ENCODE peak calls at places on chromosome 19, in five cellular contexts. One of them, this sample, is unnamed.

GRCh38 chr19:24060687-24061356 is 26.2 kb upstream of the ZNF254 start:
- DNase-seq in cardiac muscle cell: no peak
- DNase-seq in tibial artery: no peak
- DNase-seq in Caco-2: no peak
- DNase-seq in ovary: no peak
- DNase-seq in this sample: no peak

GRCh38 chr19:21430674-21431073 is 33.7 kb downstream of the ZNF493 start:
- DNase-seq in tibial artery: no peak
- DNase-seq in cardiac muscle cell: no peak
- DNase-seq in Caco-2: no peak
- DNase-seq in ovary: no peak
- DNase-seq in this sample: no peak

GRCh38 chr19:49818691-49819331 is 722 bp downstream of the MED25 start:
- DNase-seq in tibial artery: no peak
- DNase-seq in cardiac muscle cell: no peak
- DNase-seq in ovary: peak
- DNase-seq in Caco-2: no peak
- DNase-seq in this sample: no peak

GRCh38 chr19:51142119-51142518 is at the start of gene SIGLEC7:
- DNase-seq in ovary: no peak
- DNase-seq in Caco-2: no peak
- DNase-seq in cardiac muscle cell: no peak
- DNase-seq in tibial artery: no peak
- DNase-seq in this sample: no peak

GRCh38 chr19:38514812-38515633 is 81.5 kb downstream of the RYR1 start:
- DNase-seq in tibial artery: peak
- DNase-seq in ovary: peak
- DNase-seq in Caco-2: peak
- DNase-seq in cardiac muscle cell: peak
- DNase-seq in this sample: no peak

GRCh38 chr19:40165362-40165937 is 25.8 kb upstream of the MAP3K10 start:
- DNase-seq in ovary: no peak
- DNase-seq in tibial artery: no peak
- DNase-seq in Caco-2: peak
- DNase-seq in cardiac muscle cell: peak
- DNase-seq in this sample: no peak

GRCh38 chr19:50050406-50051223 is 24.8 kb downstream of the ZNF473 start:
- DNase-seq in ovary: peak
- DNase-seq in cardiac muscle cell: peak
- DNase-seq in Caco-2: peak
- DNase-seq in tibial artery: peak
- DNase-seq in this sample: peak

GRCh38 chr19:38812841-38813320 is at the start of gene LGALS4:
- DNase-seq in ovary: no peak
- DNase-seq in tibial artery: no peak
- DNase-seq in cardiac muscle cell: no peak
- DNase-seq in Caco-2: no peak
- DNase-seq in this sample: peak

GRCh38 chr19:22914646-22915045 is 82.6 kb downstream of the ZNF723 start:
- DNase-seq in ovary: no peak
- DNase-seq in cardiac muscle cell: no peak
- DNase-seq in tibial artery: no peak
- DNase-seq in Caco-2: no peak
- DNase-seq in this sample: no peak
- TF ChIP-seq CTCF in ovary: no peak
- TF ChIP-seq CTCF in cardiac muscle cell: no peak
- TF ChIP-seq CTCF in tibial artery: no peak
- TF ChIP-seq CTCF in Caco-2: no peak
- TF ChIP-seq CTCF in this sample: no peak

DNA sequence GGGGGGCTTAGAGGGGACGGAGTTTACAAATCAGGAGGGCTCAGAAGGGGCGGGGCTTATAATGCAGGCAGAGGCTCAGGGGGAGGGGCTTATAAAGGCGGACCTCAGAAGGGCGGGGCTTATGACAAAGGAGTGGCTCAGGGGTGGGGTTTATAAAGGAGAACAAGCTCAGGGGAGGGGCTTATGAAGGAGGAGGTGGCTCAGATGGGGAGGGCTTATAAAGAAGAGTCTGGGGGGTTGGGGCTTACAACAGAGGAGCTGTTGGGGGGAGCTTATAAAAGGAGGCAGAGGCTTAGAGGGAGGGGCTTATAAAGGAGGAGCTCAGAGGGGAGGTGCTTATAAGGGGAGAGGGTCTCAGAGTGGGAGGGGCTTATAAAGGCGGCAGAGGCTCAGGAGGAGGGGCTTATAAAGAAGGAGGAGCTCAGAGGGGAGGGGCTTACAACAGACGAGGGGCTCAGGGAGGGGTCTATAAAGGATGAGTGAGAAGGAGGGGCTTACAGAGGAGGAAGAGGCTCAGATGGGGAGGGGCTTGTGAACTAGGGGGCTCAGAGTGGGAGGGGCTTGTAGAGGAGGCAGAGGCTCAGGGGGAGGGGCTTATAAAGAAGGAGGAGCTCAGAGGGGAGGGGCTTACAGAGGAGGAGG is 1.0 kb downstream of the SMIM24 start:
- DNase-seq in cardiac muscle cell: peak
- DNase-seq in tibial artery: no peak
- DNase-seq in Caco-2: no peak
- DNase-seq in ovary: no peak
- DNase-seq in this sample: no peak
- H3K4me3 ChIP-seq in cardiac muscle cell: no peak
- H3K4me3 ChIP-seq in tibial artery: no peak
- H3K4me3 ChIP-seq in Caco-2: no peak
- H3K4me3 ChIP-seq in ovary: no peak
- H3K4me3 ChIP-seq in this sample: no peak

GRCh38 chr19:45470147-45471081 is 2.6 kb downstream of the FOSB start:
- DNase-seq in ovary: peak
- DNase-seq in tibial artery: peak
- DNase-seq in cardiac muscle cell: peak
- DNase-seq in Caco-2: no peak
- DNase-seq in this sample: no peak

GRCh38 chr19:45468803-45469131 is 971 bp downstream of the FOSB start:
- DNase-seq in tibial artery: no peak
- DNase-seq in ovary: no peak
- DNase-seq in Caco-2: no peak
- DNase-seq in cardiac muscle cell: no peak
- DNase-seq in this sample: no peak

GRCh38 chr19:45468159-45468651 is 409 bp downstream of the FOSB start:
- DNase-seq in ovary: peak
- DNase-seq in cardiac muscle cell: peak
- DNase-seq in tibial artery: peak
- DNase-seq in Caco-2: no peak
- DNase-seq in this sample: no peak

GRCh38 chr19:45469835-45470146 is 2.0 kb downstream of the FOSB start:
- DNase-seq in cardiac muscle cell: peak
- DNase-seq in ovary: no peak
- DNase-seq in Caco-2: no peak
- DNase-seq in tibial artery: peak
- DNase-seq in this sample: no peak

DNA sequence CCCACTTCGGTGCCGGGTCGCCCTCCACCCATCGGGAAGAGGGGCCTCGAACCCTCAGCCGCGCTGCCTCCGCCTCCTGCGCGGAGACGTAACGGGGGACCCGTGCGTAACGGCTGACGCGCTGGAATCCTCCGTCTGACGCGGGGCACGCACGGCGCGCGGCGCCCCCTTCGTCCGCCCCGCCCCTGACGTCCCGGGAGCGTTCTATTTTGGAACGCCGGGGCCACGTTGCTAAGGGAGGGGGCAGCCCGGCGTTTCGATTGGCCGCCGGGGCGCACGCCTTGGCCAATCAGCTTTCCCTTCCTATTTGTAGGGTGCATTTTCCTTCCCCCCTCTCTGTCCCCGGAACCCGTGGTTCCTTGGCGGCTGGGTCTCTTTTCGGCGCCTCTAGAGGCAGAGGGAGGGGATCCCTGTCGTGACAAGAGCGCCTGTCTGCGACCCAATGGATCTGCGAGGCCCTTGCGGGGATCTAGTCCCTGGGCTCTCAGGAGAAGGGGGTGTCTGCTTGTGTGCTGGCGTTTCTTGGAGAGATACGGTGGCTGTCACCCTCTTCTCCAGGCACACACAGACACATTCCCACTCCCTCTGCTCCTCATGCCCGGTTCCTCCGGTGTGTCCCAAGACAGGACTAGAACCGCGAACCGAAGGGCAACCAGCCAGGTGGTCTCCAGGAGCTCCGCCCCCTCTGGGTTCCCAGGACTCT is 1.5 kb downstream of the FOSB start:
- DNase-seq in cardiac muscle cell: peak
- DNase-seq in Caco-2: peak
- DNase-seq in tibial artery: peak
- DNase-seq in ovary: peak
- DNase-seq in this sample: no peak
- TF ChIP-seq CTCF in cardiac muscle cell: no peak
- TF ChIP-seq CTCF in Caco-2: peak
- TF ChIP-seq CTCF in tibial artery: no peak
- TF ChIP-seq CTCF in ovary: no peak
- TF ChIP-seq CTCF in this sample: no peak

GRCh38 chr19:53881482-53882390 is at the start of gene PRKCG:
- DNase-seq in Caco-2: peak
- DNase-seq in tibial artery: no peak
- DNase-seq in cardiac muscle cell: peak
- DNase-seq in ovary: peak
- DNase-seq in this sample: no peak

GRCh38 chr19:53883231-53883661 is 1.2 kb downstream of the PRKCG start:
- DNase-seq in tibial artery: no peak
- DNase-seq in ovary: no peak
- DNase-seq in cardiac muscle cell: no peak
- DNase-seq in Caco-2: no peak
- DNase-seq in this sample: no peak

GRCh38 chr19:53883741-53884140 is 1.7 kb downstream of the PRKCG start:
- DNase-seq in cardiac muscle cell: no peak
- DNase-seq in Caco-2: no peak
- DNase-seq in tibial artery: no peak
- DNase-seq in ovary: no peak
- DNase-seq in this sample: no peak

GRCh38 chr19:53880716-53881481 is 1.1 kb upstream of the PRKCG start:
- DNase-seq in Caco-2: no peak
- DNase-seq in ovary: no peak
- DNase-seq in cardiac muscle cell: no peak
- DNase-seq in tibial artery: no peak
- DNase-seq in this sample: no peak

GRCh38 chr19:53882391-53883050 is 524 bp downstream of the PRKCG start:
- DNase-seq in ovary: no peak
- DNase-seq in cardiac muscle cell: no peak
- DNase-seq in Caco-2: no peak
- DNase-seq in tibial artery: no peak
- DNase-seq in this sample: no peak
- H3K4me3 ChIP-seq in ovary: no peak
- H3K4me3 ChIP-seq in cardiac muscle cell: peak
- H3K4me3 ChIP-seq in Caco-2: peak
- H3K4me3 ChIP-seq in tibial artery: no peak
- H3K4me3 ChIP-seq in this sample: no peak

GRCh38 chr19:41930926-41931592 is 2.8 kb upstream of the ERFL start:
- DNase-seq in Caco-2: no peak
- DNase-seq in tibial artery: no peak
- DNase-seq in ovary: no peak
- DNase-seq in cardiac muscle cell: no peak
- DNase-seq in this sample: no peak
- TF ChIP-seq CTCF in Caco-2: no peak
- TF ChIP-seq CTCF in tibial artery: no peak
- TF ChIP-seq CTCF in ovary: no peak
- TF ChIP-seq CTCF in cardiac muscle cell: peak
- TF ChIP-seq CTCF in this sample: peak

GRCh38 chr19:34367424-34367957 is 2.5 kb downstream of the GPI start:
- DNase-seq in cardiac muscle cell: no peak
- DNase-seq in Caco-2: no peak
- DNase-seq in ovary: no peak
- DNase-seq in tibial artery: no peak
- DNase-seq in this sample: no peak
- H3K4me3 ChIP-seq in cardiac muscle cell: no peak
- H3K4me3 ChIP-seq in Caco-2: no peak
- H3K4me3 ChIP-seq in ovary: no peak
- H3K4me3 ChIP-seq in tibial artery: no peak
- H3K4me3 ChIP-seq in this sample: peak

GRCh38 chr19:10270616-10271394 is at the start of gene ICAM1:
- DNase-seq in tibial artery: peak
- DNase-seq in ovary: peak
- DNase-seq in cardiac muscle cell: no peak
- DNase-seq in Caco-2: peak
- DNase-seq in this sample: no peak
- TF ChIP-seq CTCF in tibial artery: no peak
- TF ChIP-seq CTCF in ovary: peak
- TF ChIP-seq CTCF in cardiac muscle cell: no peak
- TF ChIP-seq CTCF in Caco-2: peak
- TF ChIP-seq CTCF in this sample: no peak

GRCh38 chr19:48489608-48490216 is 20.5 kb downstream of the CYTH2 start:
- DNase-seq in Caco-2: peak
- DNase-seq in cardiac muscle cell: peak
- DNase-seq in ovary: peak
- DNase-seq in tibial artery: no peak
- DNase-seq in this sample: no peak

GRCh38 chr19:48490980-48491792 is 20.4 kb downstream of the LMTK3 start:
- DNase-seq in cardiac muscle cell: peak
- DNase-seq in Caco-2: no peak
- DNase-seq in ovary: peak
- DNase-seq in tibial artery: no peak
- DNase-seq in this sample: no peak

GRCh38 chr19:48484931-48485612 is 15.9 kb downstream of the CYTH2 start:
- DNase-seq in tibial artery: no peak
- DNase-seq in ovary: no peak
- DNase-seq in cardiac muscle cell: no peak
- DNase-seq in Caco-2: no peak
- DNase-seq in this sample: no peak

GRCh38 chr19:48487544-48487943 is 18.4 kb downstream of the CYTH2 start:
- DNase-seq in tibial artery: no peak
- DNase-seq in cardiac muscle cell: no peak
- DNase-seq in ovary: no peak
- DNase-seq in Caco-2: no peak
- DNase-seq in this sample: no peak

DNA sequence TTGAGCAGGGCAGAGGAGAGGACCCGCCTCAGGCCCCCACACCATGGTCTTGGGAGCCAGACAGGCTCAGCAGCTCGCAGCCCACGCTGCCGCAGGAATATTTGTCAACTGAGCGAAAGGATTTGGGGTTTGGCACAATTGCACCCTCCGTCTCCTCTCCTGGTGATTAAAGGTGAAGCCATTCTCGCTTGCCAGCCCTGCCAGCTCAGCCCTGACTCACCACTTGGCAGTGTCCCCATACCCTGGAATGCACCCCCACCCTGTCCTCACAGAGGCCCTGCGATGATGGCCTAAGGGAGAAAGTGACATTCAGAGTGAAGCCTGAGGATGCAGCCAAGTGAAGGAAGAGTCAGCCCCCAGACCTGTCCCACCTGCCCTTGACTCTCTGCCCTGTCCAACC is 18.8 kb downstream of the CYTH2 start:
- DNase-seq in ovary: no peak
- DNase-seq in tibial artery: peak
- DNase-seq in Caco-2: no peak
- DNase-seq in cardiac muscle cell: no peak
- DNase-seq in this sample: no peak
- H3K4me3 ChIP-seq in ovary: no peak
- H3K4me3 ChIP-seq in tibial artery: no peak
- H3K4me3 ChIP-seq in Caco-2: no peak
- H3K4me3 ChIP-seq in cardiac muscle cell: no peak
- H3K4me3 ChIP-seq in this sample: no peak

GRCh38 chr19:7497292-7497691 is 8.5 kb upstream of the PEX11G start:
- DNase-seq in cardiac muscle cell: no peak
- DNase-seq in tibial artery: no peak
- DNase-seq in ovary: no peak
- DNase-seq in Caco-2: no peak
- DNase-seq in this sample: no peak
- TF ChIP-seq CTCF in cardiac muscle cell: peak
- TF ChIP-seq CTCF in tibial artery: no peak
- TF ChIP-seq CTCF in ovary: no peak
- TF ChIP-seq CTCF in Caco-2: peak
- TF ChIP-seq CTCF in this sample: peak

GRCh38 chr19:19628499-19629134 is 597 bp upstream of the LPAR2 start:
- DNase-seq in ovary: peak
- DNase-seq in cardiac muscle cell: peak
- DNase-seq in tibial artery: no peak
- DNase-seq in Caco-2: peak
- DNase-seq in this sample: no peak
- H3K4me3 ChIP-seq in ovary: peak
- H3K4me3 ChIP-seq in cardiac muscle cell: peak
- H3K4me3 ChIP-seq in tibial artery: no peak
- H3K4me3 ChIP-seq in Caco-2: peak
- H3K4me3 ChIP-seq in this sample: peak